ENCODE peak calls at places on chromosomes 6 and 20, in seven cellular contexts. R is activated CD4-positive, alpha-beta T cell treated with anti-CD3 and anti-CD28 coated beads, Interleukin-2, amount 50 U/mL, for 1 hour; P is MM.1S; M is ACHN; J is GM20000; E is AG09309; S is RPMI7951. B is an unnamed sample.

GRCh38 chr6:109877028-109877726 is 100.9 kb upstream of the GPR6 start:
- DNase-seq in R (no peak), P (no peak), M (no peak), J (no peak), E (no peak), S (no peak), B (no peak)

GRCh38 chr6:89353702-89354392 is 1.3 kb upstream of the UBE2J1 start:
- DNase-seq in R (no peak), P (peak; percentile 84), M (no peak), J (peak; percentile 70), E (no peak), S (no peak), B (peak; percentile 36)

GRCh38 chr6:106766201-106766600 is 136.8 kb downstream of the QRSL1 start:
- DNase-seq in R (no peak), P (no peak), M (no peak), J (no peak), E (no peak), S (no peak), B (no peak)

GRCh38 chr20:39706089-39706721 is 744.1 kb downstream of the DHX35 start:
- DNase-seq in R (no peak), P (no peak), M (no peak), J (no peak), E (no peak), S (peak; percentile 68), B (no peak)

GRCh38 chr6:169557887-169558286 is 143.9 kb downstream of the WDR27 start:
- DNase-seq in R (no peak), P (no peak), M (no peak), J (no peak), E (no peak), S (no peak), B (no peak)

GRCh38 chr20:53890434-53891305 is 179.7 kb downstream of the BCAS1 start:
- DNase-seq in R (no peak), P (no peak), M (no peak), J (no peak), E (no peak), S (peak; percentile 55), B (no peak)

GRCh38 chr6:36076178-36077088 is 48.8 kb downstream of the MAPK14 start:
- DNase-seq in R (no peak), P (no peak), M (no peak), J (no peak), E (no peak), S (no peak), B (no peak)

GRCh38 chr6:109493865-109494264 is 10.8 kb upstream of the ZBTB24 start:
- DNase-seq in R (no peak), P (no peak), M (no peak), J (no peak), E (no peak), S (no peak), B (no peak)

GRCh38 chr20:8860011-8860495 is 208.8 kb upstream of the PLCB4 start:
- DNase-seq in R (no peak), P (no peak), M (peak; percentile 98), J (no peak), E (peak; percentile 70), S (peak; percentile 67), B (no peak)

GRCh38 chr6:137236581-137237355 is 17.6 kb upstream of the IFNGR1 start:
- DNase-seq in R (no peak), P (no peak), M (no peak), J (no peak), E (no peak), S (peak; percentile 40), B (no peak)

GRCh38 chr6:130020892-130021483 is 2.6 kb downstream of the L3MBTL3 start:
- DNase-seq in R (peak; percentile 76), P (peak; percentile 87), M (peak; percentile 83), J (peak; percentile 80), E (peak; percentile 87), S (peak; percentile 86), B (peak; percentile 56)

GRCh38 chr6:122789078-122789861 is at the start of gene SMPDL3A:
- DNase-seq in R (no peak), P (peak; percentile 62), M (peak; percentile 74), J (peak; percentile 52), E (peak; percentile 55), S (peak; percentile 61), B (peak; percentile 68)

GRCh38 chr6:69835414-69836179 is 30.8 kb upstream of the COL19A1 start:
- DNase-seq in R (no peak), P (peak; percentile 53), M (peak; percentile 65), J (peak; percentile 42), E (peak; percentile 42), S (peak; percentile 54), B (peak; percentile 10)

GRCh38 chr20:31749223-31749622 is 10.1 kb downstream of the TPX2 start:
- DNase-seq in R (no peak), P (no peak), M (no peak), J (no peak), E (no peak), S (no peak), B (no peak)

GRCh38 chr20:3744806-3745685 is 12.6 kb downstream of the HSPA12B start:
- DNase-seq in R (peak; percentile 76), P (peak; percentile 29), M (no peak), J (peak; percentile 69), E (no peak), S (peak; percentile 89), B (peak; percentile 82)

GRCh38 chr6:148969679-148970078 is 222.8 kb downstream of the UST start:
- DNase-seq in R (no peak), P (no peak), M (no peak), J (no peak), E (no peak), S (no peak), B (no peak)

GRCh38 chr6:47794577-47795135 is 12.8 kb downstream of the OPN5 start:
- DNase-seq in R (no peak), P (no peak), M (no peak), J (no peak), E (no peak), S (no peak), B (no peak)

GRCh38 chr20:61766921-61767610 is 298.6 kb downstream of the TAF4 start:
- DNase-seq in R (no peak), P (no peak), M (no peak), J (no peak), E (no peak), S (no peak), B (no peak)

GRCh38 chr20:47317127-47317895 is 39.2 kb downstream of the ZMYND8 start:
- DNase-seq in R (peak; percentile 27), P (no peak), M (peak; percentile 91), J (peak; percentile 15), E (peak; percentile 88), S (peak; percentile 99), B (peak; percentile 22)

GRCh38 chr6:86273936-86274335 is 631.2 kb upstream of the SYNCRIP start:
- DNase-seq in R (no peak), P (no peak), M (no peak), J (no peak), E (no peak), S (no peak), B (no peak)

GRCh38 chr6:125503181-125503580 is 201.4 kb upstream of the HDDC2 start:
- DNase-seq in R (no peak), P (no peak), M (no peak), J (no peak), E (no peak), S (no peak), B (no peak)

GRCh38 chr20:19619904-19620430 is 138.1 kb upstream of the RIN2 start:
- DNase-seq in R (no peak), P (no peak), M (no peak), J (no peak), E (no peak), S (peak; percentile 24), B (no peak)

B was measured in germinal center.